ENCODE peak calls at places on chromosomes 6 and 20, in five cellular contexts. Z is epithelial cell of esophagus, V is GM23338, C is GM19239, W is epithelial cell of prostate. Q is an unnamed sample.

GRCh38 chr20:37096415-37097039 is 730 bp upstream of the RBL1 start:
- DNase-seq in Z (no peak), V (no peak), C (no peak), W (no peak), Q (no peak)

GRCh38 chr20:32912688-32913087 is 54.0 kb downstream of the EFCAB8 start:
- DNase-seq in Z (no peak), V (no peak), C (no peak), W (no peak), Q (peak; percentile 29)

GRCh38 chr6:72826033-72826432 is 204.2 kb downstream of the KCNQ5 start:
- DNase-seq in Z (peak; percentile 76), V (no peak), C (no peak), W (peak; percentile 41), Q (no peak)

GRCh38 chr20:3783516-3784225 is 2.4 kb upstream of the SPEF1 start:
- DNase-seq in Z (no peak), V (no peak), C (no peak), W (no peak), Q (no peak)

GRCh38 chr20:39107741-39108140 is 145.6 kb downstream of the DHX35 start:
- DNase-seq in Z (no peak), V (no peak), C (no peak), W (no peak), Q (no peak)

GRCh38 chr6:163291622-163292021 is 122.9 kb upstream of the QKI start:
- DNase-seq in Z (no peak), V (no peak), C (no peak), W (no peak), Q (peak; percentile 75)

GRCh38 chr6:42028234-42029061 is 21.9 kb upstream of the TAF8 start:
- DNase-seq in Z (peak; percentile 71), V (no peak), C (no peak), W (no peak), Q (peak; percentile 90)

GRCh38 chr6:107124934-107125348 is 9.6 kb upstream of the BEND3 start:
- DNase-seq in Z (no peak), V (peak; percentile 35), C (no peak), W (no peak), Q (no peak)

Q was measured in dermis blood vessel endothelial cell.